ENCODE peak calls at places on chromosomes 6 and 20, in eight cellular contexts. Z, Q, K, A, M, W, F and C are unnamed samples.

GRCh38 chr6:167970236-167970635 is 27.2 kb upstream of the KIF25 start:
- DNase-seq in Z (no peak), Q (peak; percentile 57), K (no peak), A (no peak), M (no peak), W (no peak), F (no peak), C (no peak)

GRCh38 chr6:25555188-25555587 is 96.8 kb upstream of the SCGN start:
- DNase-seq in Z (no peak), Q (no peak), K (no peak), A (no peak), M (no peak), W (no peak), F (no peak), C (no peak)

GRCh38 chr20:24994470-24995368 is 2.2 kb upstream of the APMAP start:
- DNase-seq in Z (peak; percentile 63), Q (peak; percentile 84), K (peak; percentile 85), A (peak; percentile 76), M (peak; percentile 83), W (peak; percentile 78), F (peak; percentile 86), C (peak; percentile 89)

GRCh38 chr6:13931797-13932402 is 7.1 kb downstream of the RNF182 start:
- DNase-seq in Z (no peak), Q (no peak), K (no peak), A (no peak), M (no peak), W (no peak), F (no peak), C (no peak)

GRCh38 chr20:2006452-2007381 is 12.9 kb upstream of the PDYN start:
- DNase-seq in Z (peak; percentile 30), Q (no peak), K (peak; percentile 46), A (peak; percentile 50), M (peak; percentile 27), W (peak; percentile 30), F (no peak), C (peak; percentile 56)

GRCh38 chr6:41159415-41160082 is 3.4 kb downstream of the TREM2 start:
- DNase-seq in Z (peak; percentile 23), Q (no peak), K (no peak), A (no peak), M (no peak), W (no peak), F (no peak), C (no peak)

GRCh38 chr6:117627533-117627932 is 25.2 kb upstream of the GOPC start:
- DNase-seq in Z (no peak), Q (no peak), K (no peak), A (no peak), M (no peak), W (no peak), F (no peak), C (no peak)

GRCh38 chr6:107786709-107787588 is 37.2 kb downstream of the SCML4 start:
- DNase-seq in Z (no peak), Q (no peak), K (no peak), A (no peak), M (no peak), W (no peak), F (no peak), C (no peak)

GRCh38 chr20:4018015-4018748 is 2.8 kb upstream of the RNF24 start:
- DNase-seq in Z (no peak), Q (no peak), K (no peak), A (no peak), M (no peak), W (no peak), F (no peak), C (no peak)

GRCh38 chr6:15312500-15312899 is 66.6 kb downstream of the JARID2 start:
- DNase-seq in Z (peak; percentile 62), Q (no peak), K (no peak), A (no peak), M (no peak), W (peak; percentile 70), F (no peak), C (no peak)

GRCh38 chr20:57605045-57605444 is 15.2 kb downstream of the ZBP1 start:
- DNase-seq in Z (no peak), Q (no peak), K (no peak), A (no peak), M (no peak), W (no peak), F (no peak), C (no peak)

GRCh38 chr6:17167327-17167979 is 65.6 kb downstream of the STMND1 start:
- DNase-seq in Z (peak; percentile 15), Q (peak; percentile 56), K (peak; percentile 67), A (peak; percentile 81), M (peak; percentile 53), W (peak; percentile 46), F (no peak), C (peak; percentile 48)

GRCh38 chr6:82909551-82909950 is 156.1 kb downstream of the UBE3D start:
- DNase-seq in Z (no peak), Q (no peak), K (no peak), A (no peak), M (no peak), W (no peak), F (no peak), C (no peak)

GRCh38 chr6:145086197-145086596 is 649.1 kb downstream of the EPM2A start:
- DNase-seq in Z (no peak), Q (peak; percentile 8), K (no peak), A (no peak), M (no peak), W (no peak), F (no peak), C (no peak)

GRCh38 chr6:166381733-166382499 is 824 bp downstream of the MPC1 start:
- DNase-seq in Z (peak; percentile 46), Q (peak; percentile 75), K (peak; percentile 58), A (peak; percentile 38), M (peak; percentile 92), W (peak; percentile 31), F (no peak), C (peak; percentile 82)

GRCh38 chr20:46056970-46057855 is 28.2 kb downstream of the SLC12A5 start:
- DNase-seq in Z (peak; percentile 42), Q (peak; percentile 53), K (no peak), A (no peak), M (no peak), W (peak; percentile 42), F (no peak), C (peak; percentile 51)

GRCh38 chr6:145569140-145569539 is 166.2 kb downstream of the EPM2A start:
- DNase-seq in Z (peak; percentile 47), Q (no peak), K (no peak), A (no peak), M (no peak), W (no peak), F (no peak), C (no peak)

DNA sequence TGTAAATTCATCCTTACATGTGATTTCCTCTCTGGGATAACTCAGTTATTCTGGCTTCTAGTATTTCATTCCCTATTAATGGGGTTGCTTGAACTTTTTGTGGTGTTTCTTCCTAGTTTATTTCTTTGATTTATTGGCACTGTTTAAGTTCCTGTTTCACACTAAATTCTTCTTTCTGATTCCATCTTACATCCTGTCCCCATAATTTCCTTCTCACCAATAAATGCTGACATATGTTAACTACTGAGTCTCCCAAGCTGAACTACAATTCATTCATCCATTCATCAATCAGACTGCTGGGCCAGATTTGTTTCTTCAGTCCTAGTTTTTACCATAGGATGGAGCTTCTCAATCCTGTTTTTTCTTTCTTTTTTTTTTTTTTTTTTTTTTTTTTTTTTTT is 450.9 kb downstream of the QKI start:
- DNase-seq in Z (no peak), Q (no peak), K (no peak), A (no peak), M (no peak), W (no peak), F (no peak), C (no peak)
- H3K27ac ChIP-seq in Z (no peak overlapping the region), Q (no peak overlapping the region), K (no peak overlapping the region), A (no peak overlapping the region), M (no peak overlapping the region), W (no peak overlapping the region), F (no peak overlapping the region), C (no peak overlapping the region)

DNA sequence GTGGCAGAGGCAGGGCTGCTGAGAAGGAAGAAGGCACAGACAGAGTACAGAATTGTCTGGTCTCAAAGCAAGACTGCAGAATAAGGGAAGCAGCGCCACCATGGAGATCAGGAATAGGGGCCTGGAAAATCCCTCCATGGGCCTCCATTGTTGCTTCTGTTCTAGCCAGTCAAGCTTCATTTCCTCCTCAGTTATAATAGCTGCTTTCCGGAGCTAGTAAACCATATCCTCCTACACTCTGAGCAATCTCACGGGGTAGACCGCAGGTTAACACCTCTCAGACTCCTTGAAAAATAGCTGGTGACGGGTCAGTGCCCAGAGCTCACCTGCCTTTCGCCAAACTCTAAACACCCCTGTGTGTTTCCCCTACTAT is 570 bp upstream of the HLA-DMB start:
- DNase-seq in Z (no peak), Q (no peak), K (no peak), A (no peak), M (no peak), W (peak; percentile 68), F (no peak), C (no peak)
- H3K4me1 ChIP-seq in Z (peaks cover 9% of the 10 kb centered on the region), Q (peaks cover 13% of the 10 kb centered on the region), K (no peaks in the 10 kb centered on the region), A (no peaks in the 10 kb centered on the region), M (peaks cover 28% of the 10 kb centered on the region), W (peaks cover 7% of the 10 kb centered on the region), F (peaks cover 10% of the 10 kb centered on the region), C (peaks cover 3% of the 10 kb centered on the region)

DNA sequence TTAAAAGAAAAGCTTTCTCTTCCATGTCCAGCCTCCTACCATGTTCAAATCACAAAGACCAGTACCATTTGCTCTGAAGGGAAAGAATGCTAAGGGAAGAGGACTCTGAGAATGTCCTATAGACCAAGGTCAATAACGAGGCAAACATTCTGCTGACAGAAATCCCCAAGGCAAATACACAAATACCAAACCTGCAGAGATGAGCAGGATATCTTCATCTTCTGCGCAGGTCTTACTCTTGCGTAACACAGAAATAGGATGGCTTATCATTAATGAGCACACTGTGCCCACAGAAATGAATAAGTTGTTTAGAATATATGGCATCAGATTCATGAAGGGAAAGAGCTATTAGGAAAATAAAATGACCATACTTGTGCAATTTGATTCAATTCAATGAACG is 137.3 kb downstream of the BTBD9 start:
- DNase-seq in Z (no peak), Q (no peak), K (peak; percentile 84), A (no peak), M (no peak), W (no peak), F (no peak), C (no peak)
- TF ChIP-seq POLR2A in Z (no peak), Q (no peak), K (no peak), A (no peak), M (no peak), W (no peak), F (no peak), C (no peak)

DNA sequence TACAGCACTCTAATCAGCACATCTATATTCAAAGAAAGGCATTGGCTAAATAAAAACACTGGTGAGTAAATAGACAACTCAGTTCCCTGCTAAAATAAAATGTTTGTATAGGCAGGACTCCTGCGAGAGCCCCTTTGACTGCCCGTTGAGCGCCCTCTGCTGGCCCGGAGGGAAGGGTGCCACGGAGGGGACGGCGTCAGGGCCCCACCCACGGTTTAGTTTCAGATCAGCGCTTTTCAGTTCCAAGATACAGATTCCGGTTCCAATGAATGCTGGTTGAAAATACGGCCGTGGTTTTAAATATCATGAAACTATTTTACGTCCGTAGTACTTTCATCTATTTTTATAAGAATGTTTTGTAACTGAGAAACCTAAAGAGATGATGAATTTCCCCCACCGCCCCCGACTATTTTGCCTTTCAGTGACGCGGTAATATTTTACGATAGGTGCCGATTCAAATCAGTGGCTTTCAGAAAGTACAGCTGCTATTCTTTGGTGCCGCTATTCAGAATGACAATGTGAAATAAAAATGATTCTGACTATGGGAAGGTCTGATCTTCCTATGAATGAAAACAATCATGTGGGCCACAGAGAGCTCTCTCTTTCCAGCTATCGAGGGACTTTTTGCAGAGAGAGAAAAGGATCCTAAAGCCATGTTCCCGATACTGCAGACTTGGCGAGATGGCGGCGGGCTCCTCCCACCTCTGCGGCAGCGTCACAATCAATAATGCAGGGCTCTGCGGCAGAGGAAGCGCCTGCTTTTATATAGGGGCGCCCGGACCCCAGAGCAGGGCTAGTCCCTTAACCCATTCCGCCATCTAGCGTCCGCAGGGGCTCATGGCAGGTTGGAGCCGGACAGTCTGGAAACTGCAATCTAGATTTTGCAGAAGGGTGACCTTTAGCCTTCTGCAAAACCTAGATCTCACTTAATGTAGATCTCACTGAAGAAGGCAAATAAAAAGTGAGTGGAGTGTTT is 10.6 kb upstream of the CCN6 start:
- DNase-seq in Z (peak; percentile 91), Q (peak; percentile 83), K (peak; percentile 86), A (peak; percentile 86), M (peak; percentile 84), W (peak; percentile 95), F (peak; percentile 93), C (peak; percentile 92)
- H3K27ac ChIP-seq in Z (peak overlapping the region; percentile 13), Q (peak overlapping the region; percentile 79), K (peak overlapping the region; percentile 31), A (peak overlapping the region; percentile 80), M (peak overlapping the region; percentile 85), W (peak overlapping the region; percentile 92), F (peak overlapping the region; percentile 81), C (peak overlapping the region; percentile 80)